ENCODE peak calls at places on chromosomes 5 and 9, in ten cellular contexts. Y, I, L, J, U, E, M, A, P and F are unnamed samples. For H3K27me3, the result is how much of the 10 kb centered on the place peaks cover.

GRCh38 chr5:86929123-86929766 is 311.5 kb downstream of the COX7C start:
- DNase-seq in Y (no peak), I (no peak), L (no peak), J (no peak), U (no peak), E (no peak), M (no peak), A (no peak), P (peak), F (no peak)

GRCh38 chr5:113336975-113337374 is 97.8 kb downstream of the TSSK1B start:
- DNase-seq in Y (peak), I (no peak), L (no peak), J (peak), U (no peak), E (peak), M (no peak), A (no peak), P (peak), F (no peak)

GRCh38 chr5:119483155-119483554 is 30.9 kb downstream of the HSD17B4 start:
- DNase-seq in Y (no peak), I (no peak), L (no peak), J (no peak), U (no peak), E (no peak), M (no peak), A (no peak), P (no peak), F (no peak)

GRCh38 chr9:129834489-129835127 is 467 bp downstream of the C9orf78 start:
- DNase-seq in Y (no peak), I (no peak), L (no peak), J (no peak), U (no peak), E (no peak), M (peak), A (peak), P (peak), F (peak)

GRCh38 chr9:130117816-130118632 is 54.2 kb upstream of the NCS1 start:
- DNase-seq in Y (peak), I (peak), L (no peak), J (peak), U (no peak), E (peak), M (no peak), A (peak), P (no peak), F (no peak)

GRCh38 chr5:56327810-56328209 is 94.7 kb upstream of the ANKRD55 start:
- DNase-seq in Y (no peak), I (no peak), L (no peak), J (no peak), U (no peak), E (no peak), M (no peak), A (no peak), P (no peak), F (peak)

GRCh38 chr9:129520981-129521380 is 99.9 kb downstream of the C9orf50 start:
- DNase-seq in Y (no peak), I (no peak), L (no peak), J (no peak), U (no peak), E (no peak), M (no peak), A (no peak), P (no peak), F (no peak)

GRCh38 chr5:153276151-153276550 is 214.3 kb upstream of the GRIA1 start:
- DNase-seq in Y (no peak), I (no peak), L (no peak), J (no peak), U (no peak), E (no peak), M (no peak), A (no peak), P (peak), F (no peak)

GRCh38 chr9:90523953-90524352 is 118.7 kb downstream of the DIRAS2 start:
- DNase-seq in Y (no peak), I (no peak), L (no peak), J (no peak), U (no peak), E (no peak), M (peak), A (no peak), P (no peak), F (no peak)

GRCh38 chr5:132459031-132459982 is 31.3 kb downstream of the IRF1 start:
- DNase-seq in Y (no peak), I (no peak), L (no peak), J (peak), U (peak), E (no peak), M (peak), A (peak), P (no peak), F (no peak)

GRCh38 chr5:24397601-24398000 is 247.2 kb downstream of the CDH10 start:
- DNase-seq in Y (no peak), I (no peak), L (no peak), J (no peak), U (no peak), E (no peak), M (no peak), A (no peak), P (no peak), F (no peak)

GRCh38 chr9:86062845-86063693 is 36.3 kb downstream of the GOLM1 start:
- DNase-seq in Y (no peak), I (no peak), L (no peak), J (no peak), U (no peak), E (no peak), M (no peak), A (no peak), P (no peak), F (no peak)

GRCh38 chr5:58927174-58927573 is 344.3 kb downstream of the RAB3C start:
- DNase-seq in Y (no peak), I (no peak), L (no peak), J (no peak), U (no peak), E (no peak), M (no peak), A (no peak), P (no peak), F (no peak)

GRCh38 chr9:126393876-126394275 is 67.2 kb downstream of the MVB12B start:
- DNase-seq in Y (no peak), I (no peak), L (no peak), J (no peak), U (no peak), E (no peak), M (no peak), A (no peak), P (no peak), F (no peak)

GRCh38 chr9:134706522-134706921 is 64.9 kb downstream of the COL5A1 start:
- DNase-seq in Y (no peak), I (peak), L (no peak), J (no peak), U (no peak), E (no peak), M (no peak), A (no peak), P (no peak), F (no peak)

GRCh38 chr5:145697251-145698016 is 137.7 kb downstream of the PRELID2 start:
- DNase-seq in Y (no peak), I (no peak), L (no peak), J (peak), U (no peak), E (no peak), M (peak), A (no peak), P (peak), F (no peak)

GRCh38 chr5:103258957-103259704 is 568 bp downstream of the MACIR start:
- DNase-seq in Y (peak), I (peak), L (no peak), J (no peak), U (peak), E (peak), M (peak), A (peak), P (peak), F (peak)

DNA sequence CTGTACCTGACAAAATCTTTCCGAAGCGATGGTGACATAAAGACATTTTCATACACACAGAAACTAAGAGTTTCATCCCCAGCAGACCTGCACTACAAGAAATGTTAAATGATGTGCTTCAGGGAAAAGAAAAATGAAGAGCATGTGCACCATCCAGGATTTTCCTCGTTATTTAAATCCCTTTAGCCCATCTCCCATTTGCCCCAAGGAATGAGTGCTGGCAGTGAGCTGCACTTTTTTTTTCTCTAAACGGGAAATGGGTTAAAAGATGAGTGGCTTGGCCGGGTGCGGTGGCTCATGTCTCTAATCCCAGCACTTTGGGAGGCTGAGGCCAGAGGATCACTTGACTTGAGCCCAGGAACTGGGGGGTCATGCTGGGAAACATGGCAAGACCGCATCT is 6.8 kb upstream of the LRRC14B start:
- DNase-seq in Y (no peak), I (no peak), L (no peak), J (no peak), U (no peak), E (no peak), M (no peak), A (no peak), P (no peak), F (no peak)
- H3K27me3 ChIP-seq in Y (under half), I (under half), L (under half), J (under half), U (under half), E (under half), M (under half), A (under half), P (under half), F (under half)

GRCh38 chr5:32713396-32714381 is 2.6 kb downstream of the NPR3 start:
- DNase-seq in Y (peak), I (no peak), L (no peak), J (no peak), U (no peak), E (peak), M (peak), A (peak), P (peak), F (no peak)
- H3K27ac ChIP-seq in Y (peak), I (peak), L (no peak), J (no peak), U (no peak), E (peak), M (peak), A (no peak), P (no peak), F (no peak)

DNA sequence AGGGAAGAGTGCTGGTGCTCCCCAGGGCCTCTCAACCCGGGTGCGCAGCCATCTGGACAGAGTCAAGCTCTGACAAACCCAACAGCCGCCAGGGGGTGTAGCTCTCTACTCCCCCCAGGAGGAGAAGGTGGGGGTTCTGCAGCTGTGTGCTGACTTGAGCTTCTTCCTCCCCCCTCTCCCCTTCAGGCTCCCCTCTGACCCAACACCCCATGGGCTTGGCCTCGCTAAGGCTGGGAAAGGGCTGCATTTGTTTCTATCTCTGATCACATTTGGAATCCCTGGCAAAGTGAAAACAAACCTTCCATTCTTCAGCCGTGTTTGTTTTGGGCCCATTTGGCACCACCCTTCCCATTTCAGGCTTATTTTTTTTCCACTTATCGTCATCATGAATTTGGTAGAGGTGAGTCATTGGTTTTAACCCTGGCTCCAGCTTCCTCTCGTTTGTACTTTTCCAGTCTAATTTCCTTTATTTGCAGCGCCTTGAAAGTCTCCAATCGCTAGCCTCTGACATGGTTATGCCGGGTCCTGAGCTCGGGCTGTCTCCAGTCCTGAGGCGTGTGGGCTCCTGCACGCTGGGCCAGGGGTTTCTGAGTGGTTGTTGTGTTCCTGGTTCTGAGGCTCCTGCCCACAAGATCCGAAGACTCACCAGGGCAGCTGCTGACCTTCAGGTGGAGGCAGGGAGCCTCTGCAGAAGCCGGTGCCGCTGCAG is 36.1 kb downstream of the DAP start:
- DNase-seq in Y (peak), I (peak), L (no peak), J (peak), U (peak), E (peak), M (peak), A (no peak), P (no peak), F (no peak)
- TF ChIP-seq CTCF in Y (peak), I (no peak), L (peak), J (peak), U (peak), E (no peak), M (peak), A (no peak), P (no peak), F (no peak)

GRCh38 chr5:88694087-88694703 is 188.8 kb downstream of the MEF2C start:
- DNase-seq in Y (no peak), I (no peak), L (no peak), J (no peak), U (no peak), E (no peak), M (no peak), A (peak), P (no peak), F (no peak)
- H3K27me3 ChIP-seq in Y (half or more), I (under half), L (half or more), J (under half), U (half or more), E (half or more), M (half or more), A (half or more), P (half or more), F (half or more)

DNA sequence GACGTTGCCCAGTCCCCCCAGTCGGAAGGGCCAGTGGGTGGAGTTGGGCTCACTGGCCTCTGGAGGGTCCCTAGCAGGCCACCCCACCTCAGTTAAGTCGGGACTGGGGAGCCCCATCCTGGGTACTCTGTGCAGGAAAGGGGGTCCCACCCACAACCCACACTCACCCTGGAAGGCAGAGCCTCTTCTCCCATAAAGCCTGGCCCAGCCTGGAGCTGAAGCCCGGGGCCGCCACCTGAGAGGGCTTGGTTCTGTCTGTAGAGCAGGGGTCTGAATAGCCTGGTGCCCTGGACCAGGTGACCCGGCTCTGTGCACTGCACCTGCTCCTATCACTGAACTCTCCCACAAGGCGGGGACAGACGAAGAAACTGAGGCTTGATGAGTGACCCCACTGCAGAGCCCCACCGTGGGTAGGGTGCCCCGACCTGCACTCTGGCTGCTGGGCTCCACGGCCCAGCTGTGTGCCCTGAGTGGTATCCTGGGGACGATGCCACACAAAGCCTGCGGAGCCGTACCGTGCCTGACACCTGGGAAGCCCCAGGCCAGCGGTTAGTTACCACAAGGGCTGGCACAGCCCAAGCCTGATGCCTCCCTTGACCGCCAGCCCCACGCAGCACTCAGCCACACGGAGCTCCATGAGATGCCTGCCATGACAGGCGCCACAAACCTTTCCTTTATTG is 7.3 kb downstream of the PTGES2 start:
- DNase-seq in Y (no peak), I (peak), L (no peak), J (no peak), U (peak), E (peak), M (peak), A (peak), P (no peak), F (no peak)
- H3K27ac ChIP-seq in Y (no peak), I (no peak), L (no peak), J (no peak), U (no peak), E (no peak), M (no peak), A (no peak), P (no peak), F (no peak)

GRCh38 chr5:18037718-18038117 is 403.5 kb downstream of the TAF11L14 start:
- DNase-seq in Y (no peak), I (no peak), L (no peak), J (no peak), U (no peak), E (no peak), M (no peak), A (no peak), P (no peak), F (no peak)

GRCh38 chr5:18048449-18048848 is 414.2 kb downstream of the TAF11L14 start:
- DNase-seq in Y (no peak), I (no peak), L (no peak), J (no peak), U (no peak), E (no peak), M (no peak), A (no peak), P (no peak), F (no peak)

DNA sequence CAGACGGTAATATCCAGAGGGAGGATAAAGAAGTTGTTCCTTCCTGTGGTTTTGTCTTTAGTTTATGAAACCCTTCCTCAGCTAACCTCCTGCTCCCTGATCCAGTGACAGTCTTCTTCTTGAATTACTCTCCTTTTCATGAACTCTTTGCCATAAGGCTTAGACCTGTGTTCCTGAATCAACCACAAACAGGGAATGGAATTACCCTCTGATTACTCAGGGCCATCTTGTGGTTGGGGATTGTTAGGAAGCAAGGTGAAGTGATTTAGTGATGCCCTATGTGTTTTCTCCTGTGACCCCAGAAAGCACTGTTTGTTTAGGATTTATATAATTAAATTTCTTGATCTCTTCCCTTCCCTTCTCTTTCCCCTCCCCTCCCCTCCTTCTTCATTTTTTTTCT is 409.1 kb downstream of the TAF11L14 start:
- DNase-seq in Y (no peak), I (no peak), L (no peak), J (no peak), U (no peak), E (no peak), M (no peak), A (no peak), P (no peak), F (no peak)
- TF ChIP-seq CTCF in Y (no peak), I (no peak), L (peak), J (no peak), U (no peak), E (no peak), M (no peak), A (no peak), P (no peak), F (no peak)

GRCh38 chr5:137389042-137389441 is 110.1 kb downstream of the SPOCK1 start:
- DNase-seq in Y (peak), I (no peak), L (no peak), J (no peak), U (no peak), E (no peak), M (no peak), A (no peak), P (no peak), F (no peak)

GRCh38 chr5:137398175-137398574 is 101.0 kb downstream of the SPOCK1 start:
- DNase-seq in Y (no peak), I (no peak), L (no peak), J (no peak), U (no peak), E (no peak), M (no peak), A (no peak), P (no peak), F (no peak)

GRCh38 chr5:137395011-137395755 is 103.9 kb downstream of the SPOCK1 start:
- DNase-seq in Y (peak), I (no peak), L (no peak), J (no peak), U (no peak), E (no peak), M (no peak), A (no peak), P (no peak), F (no peak)

GRCh38 chr5:137393196-137393993 is 105.7 kb downstream of the SPOCK1 start:
- DNase-seq in Y (no peak), I (no peak), L (peak), J (no peak), U (no peak), E (no peak), M (no peak), A (no peak), P (no peak), F (no peak)

GRCh38 chr5:137392261-137392660 is 106.9 kb downstream of the SPOCK1 start:
- DNase-seq in Y (no peak), I (no peak), L (no peak), J (no peak), U (no peak), E (no peak), M (no peak), A (no peak), P (no peak), F (no peak)
- H3K27me3 ChIP-seq in Y (under half), I (under half), L (under half), J (under half), U (under half), E (under half), M (under half), A (under half), P (under half), F (under half)

GRCh38 chr5:38553001-38553521 is 3.4 kb downstream of the LIFR start:
- DNase-seq in Y (no peak), I (no peak), L (no peak), J (no peak), U (no peak), E (no peak), M (no peak), A (no peak), P (no peak), F (no peak)
- H3K27ac ChIP-seq in Y (no peak), I (no peak), L (no peak), J (no peak), U (peak), E (no peak), M (no peak), A (no peak), P (no peak), F (no peak)

DNA sequence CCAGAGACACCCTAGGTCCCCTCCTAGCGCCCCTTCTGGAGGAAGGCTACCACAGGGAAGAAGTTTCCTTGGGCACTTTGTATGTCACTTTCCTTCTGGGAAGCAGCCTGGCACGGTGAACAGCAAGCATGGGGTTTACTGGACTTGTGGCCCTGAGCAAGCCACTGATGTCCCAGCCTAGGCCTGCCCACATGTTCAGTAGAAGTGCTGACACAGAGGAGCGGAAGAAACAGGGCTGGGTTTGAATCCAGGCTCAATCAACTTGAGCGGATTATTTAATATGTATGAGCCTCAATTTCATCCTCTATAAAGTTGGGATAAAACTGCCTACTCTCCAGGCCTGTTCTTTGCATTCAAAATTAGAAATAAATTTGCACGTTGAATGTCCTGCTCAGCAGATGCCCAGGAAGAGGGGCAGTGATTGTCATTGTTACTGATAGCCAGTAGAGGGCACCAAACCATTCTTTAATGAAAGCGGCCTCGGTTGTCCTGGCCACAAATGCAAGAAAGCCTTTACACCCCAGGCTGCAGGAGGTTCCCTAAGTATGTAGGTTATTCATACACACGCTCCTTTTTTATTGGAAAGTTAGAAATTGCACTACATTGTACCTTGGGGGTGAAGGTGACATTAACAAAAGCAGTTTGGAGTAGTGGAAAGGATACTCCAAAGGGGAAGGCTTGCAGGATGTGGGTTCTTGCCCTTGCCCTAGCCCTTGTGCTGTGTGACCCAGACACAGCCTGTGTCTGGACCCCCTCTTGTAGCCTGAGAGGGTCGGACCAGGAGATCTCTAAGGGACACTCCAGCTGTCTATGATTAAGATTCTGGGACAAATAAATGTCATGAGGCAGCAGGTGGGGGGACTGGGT is 13.4 kb upstream of the XPA start:
- DNase-seq in Y (peak), I (no peak), L (no peak), J (peak), U (peak), E (no peak), M (peak), A (no peak), P (peak), F (no peak)
- TF ChIP-seq CTCF in Y (peak), I (peak), L (peak), J (peak), U (peak), E (peak), M (peak), A (peak), P (peak), F (peak)